ENCODE peak calls at places on chromosomes 6 and 20, in four cellular contexts. D is activated CD4-positive, alpha-beta T cell treated with anti-CD3 and anti-CD28 coated beads, Interleukin-2, amount 50 U/mL, for 1 hour; M is RKO; A is neuronal stem cell. S is an unnamed sample.

GRCh38 chr6:107692351-107692750 is 131.8 kb downstream of the SCML4 start:
- DNase-seq in D (no peak), M (no peak), A (no peak), S (no peak)

GRCh38 chr6:160978141-160978926 is 13.2 kb upstream of the MAP3K4 start:
- DNase-seq in D (no peak), M (no peak), A (no peak), S (no peak)

GRCh38 chr6:39072830-39073229 is 24.2 kb downstream of the GLP1R start:
- DNase-seq in D (no peak), M (no peak), A (no peak), S (no peak)

GRCh38 chr6:14540276-14540675 is 422.7 kb downstream of the CD83 start:
- DNase-seq in D (no peak), M (no peak), A (no peak), S (no peak)

GRCh38 chr6:34544776-34545471 is 11.2 kb downstream of the SPDEF start:
- DNase-seq in D (no peak), M (no peak), A (no peak), S (no peak)

GRCh38 chr20:52975024-52975732 is 3.0 kb downstream of the TSHZ2 start:
- DNase-seq in D (peak; percentile 39), M (no peak), A (no peak), S (no peak)

GRCh38 chr20:49245921-49246740 is 26.9 kb downstream of the DDX27 start:
- DNase-seq in D (no peak), M (peak; percentile 86), A (no peak), S (no peak)

GRCh38 chr6:100288311-100288710 is 176.4 kb downstream of the SIM1 start:
- DNase-seq in D (no peak), M (no peak), A (no peak), S (no peak)

GRCh38 chr20:1304711-1305515 is 24.0 kb downstream of the SDCBP2 start:
- DNase-seq in D (no peak), M (no peak), A (no peak), S (no peak)

GRCh38 chr6:32967151-32968091 is 973 bp upstream of the BRD2 start:
- DNase-seq in D (peak; percentile 29), M (peak; percentile 89), A (no peak), S (no peak)

GRCh38 chr20:22962567-22963439 is 72.3 kb upstream of the SSTR4 start:
- DNase-seq in D (no peak), M (peak; percentile 6), A (no peak), S (no peak)

GRCh38 chr6:117601811-117602150 is 530 bp downstream of the GOPC start:
- DNase-seq in D (no peak), M (peak; percentile 56), A (no peak), S (no peak)

GRCh38 chr6:18183736-18184135 is 28.5 kb downstream of the KDM1B start:
- DNase-seq in D (no peak), M (no peak), A (no peak), S (no peak)

GRCh38 chr20:23039885-23040508 is 4.9 kb downstream of the SSTR4 start:
- DNase-seq in D (no peak), M (no peak), A (no peak), S (no peak)

GRCh38 chr20:24289737-24290481 is 179.5 kb upstream of the SYNDIG1 start:
- DNase-seq in D (no peak), M (no peak), A (no peak), S (no peak)

GRCh38 chr20:14888172-14888571 is 550.8 kb upstream of the FLRT3 start:
- DNase-seq in D (no peak), M (no peak), A (no peak), S (no peak)

GRCh38 chr6:16409531-16410441 is 171.4 kb downstream of the GMPR start:
- DNase-seq in D (peak; percentile 59), M (peak; percentile 40), A (peak; percentile 38), S (peak; percentile 52)

GRCh38 chr6:71294121-71294523 is 5.5 kb downstream of the OGFRL1 start:
- DNase-seq in D (no peak), M (no peak), A (no peak), S (no peak)

GRCh38 chr6:35317483-35318199 is 20.0 kb downstream of the DEF6 start:
- DNase-seq in D (no peak), M (no peak), A (no peak), S (no peak)

GRCh38 chr20:64119681-64120341 is 12.4 kb upstream of the NPBWR2 start:
- DNase-seq in D (no peak), M (no peak), A (no peak), S (no peak)

GRCh38 chr6:133953634-133954415 is 801 bp downstream of the TBPL1 start:
- DNase-seq in D (no peak), M (peak; percentile 52), A (no peak), S (peak; percentile 10)

GRCh38 chr6:3748208-3748701 is 3.3 kb downstream of the PXDC1 start:
- DNase-seq in D (peak; percentile 18), M (peak; percentile 84), A (peak; percentile 41), S (no peak)

GRCh38 chr20:24938498-24938897 is 10.6 kb upstream of the CST7 start:
- DNase-seq in D (no peak), M (no peak), A (no peak), S (no peak)

GRCh38 chr6:153044295-153044694 is 41.8 kb upstream of the MTRF1L start:
- DNase-seq in D (no peak), M (no peak), A (no peak), S (no peak)

GRCh38 chr20:32969356-32970114 is 34.7 kb downstream of the SUN5 start:
- DNase-seq in D (no peak), M (no peak), A (no peak), S (no peak)

GRCh38 chr6:133243723-133244122 is 2.6 kb downstream of the EYA4 start:
- DNase-seq in D (no peak), M (no peak), A (no peak), S (no peak)

GRCh38 chr20:59163641-59164530 is at the start of gene ZNF831:
- DNase-seq in D (no peak), M (no peak), A (no peak), S (no peak)